ENCODE peak calls at places on chromosome 15, in five cellular contexts. P, Y, N, T and H are unnamed samples.

GRCh38 chr15:57522148-57522547 is 69.6 kb upstream of the MYZAP start:
- DNase-seq in Y (no peak), N (no peak), T (peak), P (no peak), H (no peak)

GRCh38 chr15:40437754-40438687 is 2.7 kb upstream of the BAHD1 start:
- DNase-seq in T (no peak), P (no peak), Y (no peak), N (no peak), H (no peak)

GRCh38 chr15:39631357-39631756 is 50.5 kb downstream of the THBS1 start:
- DNase-seq in P (no peak), Y (no peak), T (no peak), N (no peak), H (no peak)

GRCh38 chr15:78177447-78177873 is 28.3 kb downstream of the IDH3A start:
- DNase-seq in P (peak), Y (peak), T (no peak), N (no peak), H (no peak)

GRCh38 chr15:95760508-95760907 is 570.0 kb upstream of the NR2F2 start:
- DNase-seq in N (no peak), P (no peak), Y (peak), T (no peak), H (no peak)

GRCh38 chr15:81152799-81153198 is 18.7 kb downstream of the CFAP161 start:
- DNase-seq in P (no peak), T (no peak), N (no peak), Y (no peak), H (no peak)

GRCh38 chr15:70561885-70562284 is 201.5 kb downstream of the UACA start:
- DNase-seq in P (no peak), T (no peak), Y (no peak), N (peak), H (no peak)

GRCh38 chr15:59346951-59347350 is 25.7 kb downstream of the MYO1E start:
- DNase-seq in P (no peak), T (no peak), N (no peak), Y (no peak), H (no peak)

GRCh38 chr15:90769375-90769774 is 52.2 kb downstream of the BLM start:
- DNase-seq in T (no peak), P (no peak), N (no peak), Y (no peak), H (no peak)

GRCh38 chr15:71106802-71107500 is 8.3 kb upstream of the THSD4 start:
- DNase-seq in N (no peak), T (no peak), P (no peak), Y (no peak), H (no peak)

GRCh38 chr15:29424118-29424517 is 154.5 kb upstream of the NSMCE3 start:
- DNase-seq in N (no peak), P (no peak), Y (no peak), T (no peak), H (no peak)

GRCh38 chr15:67474405-67475080 is 46.4 kb upstream of the C15orf61 start:
- DNase-seq in P (no peak), N (no peak), Y (no peak), T (no peak), H (no peak)

GRCh38 chr15:88049509-88049908 is 207.0 kb downstream of the NTRK3 start:
- DNase-seq in T (no peak), Y (no peak), N (no peak), P (no peak), H (no peak)

GRCh38 chr15:40937762-40938529 is 8.8 kb downstream of the DLL4 start:
- DNase-seq in P (no peak), N (no peak), Y (no peak), T (no peak), H (no peak)

GRCh38 chr15:52247032-52247431 is 48.6 kb downstream of the MYO5C start:
- DNase-seq in N (no peak), P (no peak), T (no peak), Y (peak), H (no peak)

GRCh38 chr15:60972301-60972700 is 256.8 kb downstream of the RORA start:
- DNase-seq in P (peak), T (no peak), Y (peak), N (no peak), H (peak)

GRCh38 chr15:74170845-74171578 is 2.5 kb upstream of the ISLR start:
- DNase-seq in P (no peak), N (peak), Y (no peak), T (no peak), H (no peak)

GRCh38 chr15:98649621-98649995 is 1.3 kb downstream of the IGF1R start:
- DNase-seq in N (peak), T (peak), Y (peak), P (no peak), H (no peak)

DNA sequence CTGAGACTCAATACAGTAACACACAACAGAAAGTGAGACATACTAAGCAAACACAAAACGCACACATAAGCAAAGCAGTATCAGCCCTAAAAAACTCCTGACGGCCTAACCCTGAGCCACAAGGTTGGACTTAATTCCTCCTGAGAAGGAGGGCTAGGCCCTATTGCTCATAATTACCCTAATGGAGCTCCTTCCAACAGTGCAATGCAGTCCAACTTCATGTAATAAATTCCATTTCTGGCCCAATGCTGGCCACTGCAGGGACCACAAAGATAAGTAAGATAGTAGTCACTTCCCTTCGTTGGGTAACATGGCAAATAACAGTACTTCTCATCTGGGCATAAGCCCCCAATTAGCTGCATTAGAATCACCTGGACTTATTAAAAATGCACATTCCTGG is 4.2 kb downstream of the VPS39 start:
- DNase-seq in P (no peak), N (no peak), Y (no peak), T (no peak), H (no peak)
- H3K4me3 ChIP-seq in P (no peak), N (no peak), Y (no peak), T (no peak), H (no peak)

GRCh38 chr15:65077981-65078352 is 1.4 kb downstream of the KBTBD13 start:
- DNase-seq in P (no peak), T (peak), Y (peak), N (peak), H (no peak)
- TF ChIP-seq CTCF in P (peak), T (peak), Y (peak), N (peak), H (peak)

DNA sequence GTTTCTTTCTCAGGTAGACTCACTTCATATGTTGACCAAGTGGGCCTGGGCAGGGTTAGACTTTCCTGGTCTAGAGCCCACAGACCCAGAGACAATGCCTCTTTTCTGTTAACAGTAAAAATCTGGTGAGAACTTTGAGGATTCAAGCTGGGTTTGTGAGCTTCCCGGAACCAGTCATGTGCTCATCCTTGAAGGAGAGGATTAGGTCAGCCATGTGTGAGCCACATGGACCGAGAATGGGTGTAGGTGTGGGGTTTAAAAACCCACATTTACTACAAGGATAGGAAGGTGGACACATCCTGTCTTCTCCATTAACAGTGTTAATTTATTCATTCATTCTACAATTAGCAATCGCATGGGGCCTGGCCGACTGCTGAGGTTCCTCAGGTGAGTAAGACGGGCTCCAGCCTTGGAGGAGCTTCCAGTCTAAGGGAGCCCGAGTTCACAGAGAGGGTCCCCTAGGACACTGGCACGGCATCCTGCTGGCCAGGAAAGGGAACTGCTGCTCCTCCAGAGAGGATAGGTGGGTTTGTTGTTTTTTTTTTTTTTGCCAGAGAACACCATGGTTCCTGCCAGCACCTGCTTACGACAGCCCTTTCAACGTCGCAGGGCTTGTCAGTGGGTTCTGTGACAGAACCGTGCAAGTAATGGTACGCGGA is 69.0 kb downstream of the SQOR start:
- DNase-seq in T (no peak), P (no peak), Y (no peak), N (no peak), H (no peak)
- H3K4me3 ChIP-seq in T (no peak), P (no peak), Y (peak), N (peak), H (peak)

DNA sequence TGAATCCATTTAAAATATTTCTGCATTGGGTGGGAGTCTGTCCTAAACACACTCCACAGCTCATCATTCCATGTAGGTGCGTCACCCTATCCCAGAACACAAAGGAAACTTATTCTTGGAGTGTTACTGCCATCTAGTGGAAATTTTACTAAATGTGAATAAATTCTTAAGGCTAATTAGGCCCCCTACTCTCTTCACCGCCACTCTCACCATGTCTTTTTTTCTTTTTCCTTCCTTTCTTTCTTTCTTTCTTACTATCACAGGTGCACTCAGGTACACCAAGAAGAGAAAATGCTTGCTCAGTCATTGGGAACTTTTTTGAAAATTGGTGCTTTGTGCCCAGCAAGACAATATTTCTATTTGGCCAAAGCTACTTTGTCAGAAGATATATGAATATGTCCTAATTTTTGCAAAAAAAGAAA is 26.4 kb upstream of the ATP8B4 start:
- DNase-seq in Y (peak), T (no peak), N (no peak), P (peak), H (peak)
- TF ChIP-seq CTCF in Y (peak), T (peak), N (peak), P (peak), H (no peak)

GRCh38 chr15:31499236-31499952 is 172.8 kb downstream of the KLF13 start:
- DNase-seq in T (no peak), N (no peak), Y (no peak), P (no peak), H (no peak)

GRCh38 chr15:31501074-31501473 is 174.4 kb downstream of the KLF13 start:
- DNase-seq in Y (no peak), T (no peak), P (no peak), N (no peak), H (no peak)

GRCh38 chr15:31498756-31499155 is 172.1 kb downstream of the KLF13 start:
- DNase-seq in P (no peak), Y (no peak), T (no peak), N (no peak), H (no peak)

GRCh38 chr15:31501536-31502157 is 175.0 kb downstream of the KLF13 start:
- DNase-seq in Y (no peak), N (no peak), T (no peak), P (no peak), H (no peak)

DNA sequence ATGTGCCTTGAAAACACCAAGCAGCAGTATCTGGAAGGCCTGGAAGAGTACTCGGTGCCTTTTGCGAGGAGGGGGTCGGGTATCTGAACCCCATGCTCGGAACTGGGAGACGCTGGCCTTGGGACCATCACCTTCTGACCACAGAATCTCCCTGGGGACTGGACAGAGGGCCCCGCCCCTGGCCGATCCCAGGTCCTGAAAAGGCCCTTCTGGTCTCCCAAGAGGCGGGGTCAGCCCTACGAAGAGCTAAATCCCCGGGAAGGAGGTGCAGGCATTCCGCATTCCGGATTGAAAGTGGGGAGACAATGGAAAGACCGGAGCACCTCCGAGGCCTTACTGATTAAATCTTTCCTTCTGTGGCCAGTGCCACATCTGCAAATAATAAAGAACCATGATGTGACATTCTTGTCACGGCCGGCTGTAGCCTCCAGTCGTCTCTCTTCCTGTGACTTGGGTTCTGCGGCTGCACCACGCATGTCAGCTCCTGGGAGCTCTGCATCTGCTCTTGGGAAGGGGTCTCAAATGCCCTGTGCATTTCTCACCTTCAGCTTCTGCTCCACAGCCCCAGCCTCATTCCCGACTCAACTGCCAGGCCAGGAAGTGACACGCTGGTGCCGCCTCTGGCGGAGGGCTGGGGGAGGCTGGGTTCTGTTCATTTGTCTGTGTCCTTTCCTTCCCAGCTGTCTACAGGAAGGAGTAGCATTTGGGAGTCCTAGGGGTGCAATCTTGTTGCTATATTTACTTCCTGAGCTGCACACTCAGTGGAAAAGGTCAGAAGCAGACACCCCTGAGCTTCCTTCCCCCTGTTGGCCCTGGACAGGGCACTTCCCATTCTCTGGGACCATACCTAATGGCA is 173.5 kb downstream of the KLF13 start:
- DNase-seq in P (no peak), N (no peak), Y (no peak), T (no peak), H (no peak)
- H3K4me3 ChIP-seq in P (no peak), N (no peak), Y (no peak), T (no peak), H (no peak)

GRCh38 chr15:32104061-32104980 is 74.0 kb downstream of the CHRNA7 start:
- DNase-seq in P (no peak), T (no peak), N (no peak), Y (no peak), H (no peak)
- TF ChIP-seq CTCF in P (no peak), T (no peak), N (no peak), Y (no peak), H (no peak)

GRCh38 chr15:69133862-69134519 is 26.4 kb upstream of the GLCE start:
- DNase-seq in N (no peak), P (no peak), Y (no peak), T (no peak), H (no peak)

GRCh38 chr15:69132935-69133861 is 27.2 kb upstream of the GLCE start:
- DNase-seq in P (no peak), Y (peak), T (no peak), N (no peak), H (no peak)

GRCh38 chr15:69132430-69132829 is 28.0 kb upstream of the GLCE start:
- DNase-seq in T (no peak), N (no peak), P (no peak), Y (no peak), H (no peak)

GRCh38 chr15:69129026-69129385 is 31.4 kb upstream of the GLCE start:
- DNase-seq in N (no peak), Y (no peak), P (no peak), T (no peak), H (no peak)

DNA sequence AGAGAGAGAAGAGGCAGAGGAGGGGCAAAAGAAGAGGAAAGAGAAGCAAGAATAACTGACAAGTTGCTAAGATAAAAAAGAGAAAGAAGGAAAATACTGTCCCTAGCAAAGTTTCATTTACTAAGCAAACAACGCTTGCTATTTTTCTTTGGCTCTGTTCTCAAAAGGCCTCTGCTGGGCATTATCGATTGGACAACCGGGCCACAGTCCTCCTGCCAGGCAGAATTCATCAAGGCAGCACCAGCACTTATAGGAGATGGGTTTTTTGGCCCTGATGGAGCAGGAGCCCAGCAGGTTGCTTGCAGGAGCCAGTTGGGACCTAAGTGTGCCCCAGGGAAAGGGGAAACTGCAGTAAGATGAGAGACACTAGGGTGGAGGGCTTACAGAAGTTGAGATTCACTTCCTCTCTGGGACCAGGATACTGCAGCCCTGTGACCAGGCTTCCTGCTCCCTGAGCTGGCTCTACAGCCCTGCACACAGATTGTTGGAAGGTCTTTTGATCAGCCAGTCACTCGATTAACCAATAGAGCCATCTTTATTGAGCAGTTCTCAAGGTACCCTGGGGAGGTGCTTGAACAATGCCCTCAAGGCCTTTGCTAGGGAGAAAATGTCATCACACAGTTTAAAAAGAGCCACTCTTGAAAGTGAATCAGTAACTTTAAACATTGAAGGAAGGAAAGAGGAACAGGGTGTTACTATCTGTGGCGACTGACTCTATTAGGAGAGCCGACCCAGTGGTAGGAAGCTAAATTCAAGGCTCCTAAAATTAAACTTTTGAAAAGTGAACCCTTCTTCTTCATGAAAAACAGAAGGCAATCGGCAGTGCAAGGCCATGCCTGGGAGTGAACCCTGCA is 28.8 kb upstream of the GLCE start:
- DNase-seq in P (no peak), Y (no peak), T (peak), N (no peak), H (no peak)
- H3K4me3 ChIP-seq in P (no peak), Y (no peak), T (no peak), N (no peak), H (no peak)